ENCODE peak calls at places on chromosome 13, in four cellular contexts. Z is effector memory CD8-positive, alpha-beta T cell; R is upper lobe of left lung; P is right cardiac atrium. W is an unnamed sample.

GRCh38 chr13:108342369-108343289 is 73.1 kb downstream of the TNFSF13B start:
- DNase-seq in Z (no peak), R (no peak), P (no peak), W (no peak)

GRCh38 chr13:98105929-98106336 is 37.0 kb upstream of the FARP1 start:
- DNase-seq in Z (no peak), R (no peak), P (peak), W (no peak)

GRCh38 chr13:109784590-109785140 is 1.7 kb downstream of the IRS2 start:
- DNase-seq in Z (peak), R (peak), P (peak), W (no peak)

GRCh38 chr13:27393101-27393500 is 31.3 kb upstream of the GTF3A start:
- DNase-seq in Z (no peak), R (no peak), P (no peak), W (no peak)

GRCh38 chr13:86383561-86383960 is 584.3 kb upstream of the SLITRK6 start:
- DNase-seq in Z (no peak), R (no peak), P (no peak), W (no peak)

GRCh38 chr13:111630411-111630810 is 310.0 kb downstream of the TEX29 start:
- DNase-seq in Z (no peak), R (no peak), P (no peak), W (no peak)

GRCh38 chr13:50484472-50485113 is 358.9 kb downstream of the DLEU7 start:
- DNase-seq in Z (no peak), R (no peak), P (no peak), W (no peak)

GRCh38 chr13:110338441-110339101 is 31.5 kb downstream of the COL4A2 start:
- DNase-seq in Z (no peak), R (no peak), P (peak), W (no peak)

GRCh38 chr13:48585456-48585840 is 52.6 kb upstream of the RCBTB2 start:
- DNase-seq in Z (no peak), R (no peak), P (no peak), W (no peak)

GRCh38 chr13:21812192-21812626 is 141.3 kb downstream of the FGF9 start:
- DNase-seq in Z (no peak), R (no peak), P (no peak), W (no peak)

GRCh38 chr13:82713681-82714405 is 1168.4 kb downstream of the SLITRK1 start:
- DNase-seq in Z (no peak), R (no peak), P (no peak), W (no peak)

GRCh38 chr13:97125810-97126738 is 96.1 kb upstream of the MBNL2 start:
- DNase-seq in Z (no peak), R (peak), P (peak), W (peak)

GRCh38 chr13:110319774-110320509 is 12.9 kb downstream of the COL4A2 start:
- DNase-seq in Z (no peak), R (peak), P (no peak), W (no peak)

GRCh38 chr13:97119899-97120745 is 102.0 kb upstream of the MBNL2 start:
- DNase-seq in Z (no peak), R (no peak), P (no peak), W (no peak)

GRCh38 chr13:18964942-18965341 is 216.7 kb downstream of the TUBA3C start:
- DNase-seq in Z (no peak), R (peak), P (no peak), W (no peak)

GRCh38 chr13:44174769-44175425 is 198.7 kb upstream of the SERP2 start:
- DNase-seq in Z (no peak), R (no peak), P (peak), W (no peak)

GRCh38 chr13:106488075-106488474 is 47.4 kb downstream of the EFNB2 start:
- DNase-seq in Z (no peak), R (no peak), P (no peak), W (no peak)

GRCh38 chr13:20940083-20940482 is 37.5 kb upstream of the XPO4 start:
- DNase-seq in Z (no peak), R (no peak), P (no peak), W (no peak)

GRCh38 chr13:83350569-83350968 is 531.7 kb downstream of the SLITRK1 start:
- DNase-seq in Z (no peak), R (no peak), P (no peak), W (no peak)

GRCh38 chr13:31968473-31968872 is 63.1 kb upstream of the FRY start:
- DNase-seq in Z (no peak), R (no peak), P (no peak), W (no peak)

GRCh38 chr13:74135306-74136088 is 1.3 kb upstream of the KLF12 start:
- DNase-seq in Z (peak), R (peak), P (peak), W (peak)

GRCh38 chr13:107906131-107906530 is 309.2 kb downstream of the LIG4 start:
- DNase-seq in Z (no peak), R (no peak), P (no peak), W (no peak)

GRCh38 chr13:27117158-27117557 is 54.5 kb downstream of the USP12 start:
- DNase-seq in Z (no peak), R (no peak), P (no peak), W (no peak)

GRCh38 chr13:113900646-113901045 is 36.8 kb upstream of the GAS6 start:
- DNase-seq in Z (no peak), R (no peak), P (no peak), W (no peak)

GRCh38 chr13:99307247-99307646 is at the start of gene GPR183:
- DNase-seq in Z (no peak), R (no peak), P (no peak), W (no peak)

GRCh38 chr13:42007844-42008243 is 40.6 kb upstream of the DGKH start:
- DNase-seq in Z (no peak), R (no peak), P (no peak), W (no peak)

GRCh38 chr13:76887070-76887563 is 912 bp upstream of the KCTD12 start:
- DNase-seq in Z (no peak), R (no peak), P (peak), W (no peak)

GRCh38 chr13:37485766-37486165 is 112.8 kb downstream of the POSTN start:
- DNase-seq in Z (no peak), R (no peak), P (no peak), W (no peak)

GRCh38 chr13:29594710-29595379 is 643 bp downstream of the SLC7A1 start:
- DNase-seq in Z (peak), R (peak), P (peak), W (peak)